ENCODE peak calls at places on chromosomes 13 and 19, in four cellular contexts. T is tibial nerve; Y is CD8-positive, alpha-beta memory T cell; H is suprapubic skin. O is an unnamed sample. For H3K9me3 and H3K36me3, the result is how much of the 10 kb centered on the place peaks cover.

GRCh38 chr19:10260141-10260584 is 8.1 kb downstream of the MRPL4 start:
- DNase-seq in Y (no peak), H (no peak), T (no peak), O (peak)

GRCh38 chr19:48553676-48554384 is 1.9 kb downstream of the SULT2B1 start:
- DNase-seq in H (no peak), Y (no peak), T (no peak), O (peak)

GRCh38 chr13:38888309-38888708 is 102.3 kb downstream of the STOML3 start:
- DNase-seq in Y (no peak), T (no peak), H (no peak), O (no peak)

GRCh38 chr13:80666782-80667537 is 326.0 kb upstream of the SPRY2 start:
- DNase-seq in T (no peak), Y (no peak), H (no peak), O (no peak)

GRCh38 chr19:48741222-48741999 is 1.0 kb upstream of the RASIP1 start:
- DNase-seq in T (no peak), Y (no peak), H (no peak), O (peak)

GRCh38 chr19:47243364-47243775 is 12.4 kb upstream of the BBC3 start:
- DNase-seq in H (no peak), T (no peak), Y (no peak), O (no peak)

GRCh38 chr13:35712907-35713685 is 236.6 kb upstream of the MAB21L1 start:
- DNase-seq in T (no peak), H (no peak), Y (no peak), O (no peak)

GRCh38 chr13:20161275-20161950 is 561 bp upstream of the GJA3 start:
- DNase-seq in Y (peak), H (no peak), T (no peak), O (no peak)

GRCh38 chr19:850221-850978 is 1.7 kb upstream of the ELANE start:
- DNase-seq in Y (no peak), H (peak), T (peak), O (peak)

GRCh38 chr19:45876411-45877197 is 9.3 kb downstream of the IRF2BP1 start:
- DNase-seq in T (no peak), H (no peak), Y (no peak), O (peak)

GRCh38 chr13:36146513-36147276 is 15.5 kb upstream of the DCLK1 start:
- DNase-seq in T (no peak), H (no peak), Y (no peak), O (no peak)

GRCh38 chr19:36686365-36687213 is 823 bp upstream of the ZNF567 start:
- DNase-seq in H (no peak), T (no peak), Y (no peak), O (peak)

GRCh38 chr13:73827434-73827833 is 306.8 kb downstream of the KLF12 start:
- DNase-seq in H (no peak), T (no peak), Y (no peak), O (no peak)

GRCh38 chr19:33235269-33235995 is 9.8 kb upstream of the SLC7A10 start:
- DNase-seq in H (peak), T (peak), Y (peak), O (peak)

GRCh38 chr13:98606296-98606695 is 29.4 kb upstream of the STK24 start:
- DNase-seq in Y (no peak), H (no peak), T (no peak), O (peak)

GRCh38 chr19:7916137-7916907 is 1.7 kb downstream of the TGFBR3L start:
- DNase-seq in T (no peak), Y (peak), H (peak), O (peak)

GRCh38 chr19:6535558-6536137 is 4.8 kb downstream of the TNFSF9 start:
- DNase-seq in T (no peak), Y (no peak), H (no peak), O (no peak)

GRCh38 chr13:67296511-67296910 is 66.4 kb upstream of the PCDH9 start:
- DNase-seq in T (no peak), H (no peak), Y (no peak), O (no peak)

GRCh38 chr13:106063591-106064308 is 471.7 kb downstream of the EFNB2 start:
- DNase-seq in T (no peak), H (no peak), Y (no peak), O (peak)

GRCh38 chr13:19071161-19071936 is 110.3 kb downstream of the TUBA3C start:
- DNase-seq in Y (no peak), T (no peak), H (no peak), O (no peak)

GRCh38 chr19:4115050-4115817 is 8.7 kb downstream of the MAP2K2 start:
- DNase-seq in H (no peak), Y (peak), T (no peak), O (peak)

GRCh38 chr19:10478903-10479384 is 24.2 kb downstream of the KEAP1 start:
- DNase-seq in H (peak), T (peak), Y (peak), O (peak)

GRCh38 chr13:92843549-92843948 is 383.1 kb upstream of the GPC6 start:
- DNase-seq in T (no peak), H (no peak), Y (no peak), O (no peak)

GRCh38 chr13:29922896-29923295 is 72.5 kb upstream of the UBL3 start:
- DNase-seq in H (no peak), T (no peak), Y (no peak), O (no peak)

GRCh38 chr13:39341238-39341637 is 261.8 kb downstream of the LHFPL6 start:
- DNase-seq in Y (no peak), H (no peak), T (no peak), O (no peak)

GRCh38 chr13:90427322-90428272 is 919.9 kb upstream of the MIR17HG start:
- DNase-seq in H (no peak), Y (no peak), T (no peak), O (no peak)

GRCh38 chr13:82717249-82717648 is 1165.0 kb downstream of the SLITRK1 start:
- DNase-seq in H (no peak), Y (no peak), T (no peak), O (no peak)

GRCh38 chr19:56689198-56689597 is 17.6 kb upstream of the ZNF835 start:
- DNase-seq in H (no peak), Y (no peak), T (no peak), O (no peak)

GRCh38 chr19:56687036-56687435 is 15.5 kb upstream of the ZNF835 start:
- DNase-seq in Y (no peak), T (no peak), H (no peak), O (no peak)

GRCh38 chr19:56690668-56691067 is 19.1 kb upstream of the ZNF835 start:
- DNase-seq in T (no peak), H (no peak), Y (no peak), O (no peak)

GRCh38 chr19:56692496-56692895 is 20.9 kb upstream of the ZNF835 start:
- DNase-seq in H (no peak), T (no peak), Y (no peak), O (peak)
- H3K9me3 ChIP-seq in H (under half), T (under half), Y (under half), O (under half)

GRCh38 chr19:18433735-18434398 is 4.1 kb downstream of the ISYNA1 start:
- DNase-seq in Y (no peak), T (no peak), H (no peak), O (peak)
- H3K36me3 ChIP-seq in Y (under half), T (under half), H (under half), O (under half)

GRCh38 chr19:28544451-28545261 is 668.3 kb downstream of the UQCRFS1 start:
- DNase-seq in T (no peak), H (no peak), Y (no peak), O (no peak)
- H3K9me3 ChIP-seq in T (under half), H (under half), Y (under half), O (under half)

GRCh38 chr19:3113100-3114017 is 19.2 kb downstream of the GNA11 start:
- DNase-seq in H (no peak), T (no peak), Y (no peak), O (peak)

GRCh38 chr19:3115411-3115810 is 20.4 kb upstream of the GNA15 start:
- DNase-seq in H (no peak), Y (no peak), T (no peak), O (peak)

GRCh38 chr19:3114018-3114726 is 20.0 kb downstream of the GNA11 start:
- DNase-seq in T (no peak), Y (no peak), H (no peak), O (no peak)

GRCh38 chr19:3115916-3116602 is 19.8 kb upstream of the GNA15 start:
- DNase-seq in H (no peak), T (no peak), Y (no peak), O (no peak)

DNA sequence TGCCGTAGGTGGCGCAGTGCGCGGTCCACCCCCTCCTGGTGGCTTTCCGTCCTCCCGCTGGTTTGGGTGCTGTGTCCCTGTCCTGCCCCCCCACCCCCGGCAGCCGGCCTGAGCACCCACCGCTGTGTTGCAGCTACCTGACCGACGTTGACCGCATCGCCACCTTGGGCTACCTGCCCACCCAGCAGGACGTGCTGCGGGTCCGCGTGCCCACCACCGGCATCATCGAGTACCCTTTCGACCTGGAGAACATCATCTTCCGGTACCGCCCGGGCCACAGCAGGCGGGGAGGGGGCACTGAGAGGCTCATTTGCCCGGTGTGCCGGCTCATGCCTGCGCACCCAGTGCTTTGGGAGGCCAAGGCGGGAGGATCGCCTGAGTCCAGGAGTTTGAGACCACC is 20.6 kb downstream of the GNA11 start:
- DNase-seq in Y (no peak), T (no peak), H (peak), O (no peak)
- H3K36me3 ChIP-seq in Y (under half), T (under half), H (half or more), O (under half)

O was measured in osteoblast.